ENCODE peak calls at places on chromosomes 5 and 9, in six cellular contexts. E, I, X, Z, S and U are unnamed samples.

GRCh38 chr5:9728261-9728660 is 98.1 kb upstream of the TAS2R1 start:
- DNase-seq in I (no peak), S (no peak), X (no peak), E (no peak), Z (no peak), U (no peak)

GRCh38 chr9:120441446-120442279 is 138.3 kb downstream of the CDK5RAP2 start:
- DNase-seq in E (no peak), I (no peak), S (no peak), X (no peak), Z (no peak), U (no peak)

GRCh38 chr9:112487799-112488345 is 1.2 kb downstream of the KIAA1958 start:
- DNase-seq in Z (no peak), I (no peak), S (peak; percentile 13), X (no peak), E (no peak), U (no peak)

GRCh38 chr5:36950586-36951457 is 74.3 kb downstream of the NIPBL start:
- DNase-seq in S (no peak), Z (no peak), I (no peak), E (no peak), X (no peak), U (no peak)

GRCh38 chr9:70105142-70105541 is 61.5 kb downstream of the MAMDC2 start:
- DNase-seq in X (no peak), E (no peak), I (no peak), S (no peak), Z (no peak), U (no peak)

GRCh38 chr5:399296-400281 is 43.4 kb upstream of the EXOC3 start:
- DNase-seq in X (peak; percentile 88), Z (peak; percentile 89), E (no peak), I (peak; percentile 65), S (peak; percentile 69), U (peak; percentile 88)

GRCh38 chr5:175567954-175568353 is 89.6 kb downstream of the SFXN1 start:
- DNase-seq in E (no peak), Z (no peak), I (no peak), X (no peak), S (no peak), U (no peak)

GRCh38 chr5:181203842-181204560 is 995 bp downstream of the TRIM7 start:
- DNase-seq in Z (no peak), S (peak; percentile 38), X (no peak), E (peak; percentile 21), I (no peak), U (no peak)

GRCh38 chr5:89087551-89088318 is 204.8 kb upstream of the MEF2C start:
- DNase-seq in I (no peak), X (no peak), S (no peak), E (no peak), Z (no peak), U (no peak)

GRCh38 chr5:90602681-90603080 is 44.1 kb downstream of the ADGRV1 start:
- DNase-seq in S (no peak), I (no peak), X (no peak), Z (no peak), E (no peak), U (no peak)

DNA sequence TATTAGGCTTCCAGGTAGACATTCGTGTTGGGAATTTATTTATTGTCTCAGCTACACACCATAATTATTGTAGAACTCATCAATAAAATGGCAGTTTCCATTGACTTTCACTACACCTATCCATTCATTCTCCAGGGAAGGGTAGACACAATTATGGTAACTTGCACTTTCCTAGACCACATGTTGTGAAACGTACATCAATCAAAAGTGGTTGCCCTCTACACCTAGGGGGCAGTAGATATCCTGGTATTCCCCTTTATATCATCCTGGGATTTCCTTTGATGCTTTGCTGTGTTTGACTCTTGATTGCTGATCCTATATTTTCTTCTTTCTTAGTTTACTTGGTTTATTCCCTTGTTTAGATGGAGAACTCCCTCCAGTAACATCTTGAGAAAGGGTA is 47.9 kb downstream of the ADGRV1 start:
- DNase-seq in X (no peak), Z (no peak), S (no peak), E (no peak), I (no peak), U (no peak)
- TF ChIP-seq CTCF in X (peak; percentile 27), Z (no peak), S (no peak), E (no peak), I (no peak), U (peak; percentile 26)

DNA sequence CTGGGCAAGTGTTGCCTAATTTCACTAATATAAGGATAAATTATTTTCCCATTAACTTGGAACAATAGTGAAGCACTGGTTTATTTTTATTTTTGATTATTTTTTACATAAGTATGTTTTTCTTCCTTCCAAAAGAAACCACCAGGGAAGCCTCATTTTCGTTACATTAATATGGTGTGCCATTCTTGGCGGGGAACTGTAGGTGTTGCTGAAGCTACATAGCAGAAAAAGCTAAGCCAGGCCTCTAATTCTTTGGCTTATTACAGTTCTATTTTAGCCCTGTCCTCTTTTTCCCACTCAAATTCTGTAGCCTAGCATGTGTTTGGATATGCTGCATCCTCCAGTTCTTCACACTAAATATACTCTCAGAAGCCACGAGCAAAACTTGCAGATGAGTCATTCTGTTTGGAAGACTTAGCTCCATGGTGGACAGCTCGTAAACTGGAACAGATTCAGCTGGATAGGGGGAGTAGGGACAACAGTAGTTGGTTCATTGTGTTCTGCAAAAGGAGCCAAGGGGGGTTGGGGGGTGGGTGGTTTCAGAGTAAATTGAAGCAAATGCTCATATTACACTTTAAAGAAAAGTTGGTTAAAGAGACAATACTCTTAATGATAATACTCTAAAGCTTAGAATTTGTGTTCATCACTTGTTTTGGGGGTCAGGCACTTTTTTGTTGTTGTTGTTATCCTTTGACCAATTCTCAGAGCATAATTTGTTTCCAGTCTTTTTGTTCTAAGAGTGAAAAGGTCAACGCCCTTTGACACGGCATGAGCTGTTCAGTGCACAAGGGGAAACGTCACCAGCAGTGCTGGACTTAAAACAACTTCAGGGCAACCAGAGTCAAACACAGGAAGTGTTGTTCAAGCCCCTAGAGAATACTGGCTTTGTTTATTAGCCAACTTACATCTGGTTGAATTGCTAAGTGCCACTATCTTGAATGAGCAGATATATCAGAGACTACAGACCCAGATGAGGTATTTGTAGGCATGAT is 369.2 kb downstream of the TMEM161B start:
- DNase-seq in S (peak; percentile 16), Z (no peak), I (peak; percentile 54), E (no peak), X (no peak), U (no peak)
- TF ChIP-seq CTCF in S (no peak), Z (no peak), I (no peak), E (no peak), X (no peak), U (no peak)

DNA sequence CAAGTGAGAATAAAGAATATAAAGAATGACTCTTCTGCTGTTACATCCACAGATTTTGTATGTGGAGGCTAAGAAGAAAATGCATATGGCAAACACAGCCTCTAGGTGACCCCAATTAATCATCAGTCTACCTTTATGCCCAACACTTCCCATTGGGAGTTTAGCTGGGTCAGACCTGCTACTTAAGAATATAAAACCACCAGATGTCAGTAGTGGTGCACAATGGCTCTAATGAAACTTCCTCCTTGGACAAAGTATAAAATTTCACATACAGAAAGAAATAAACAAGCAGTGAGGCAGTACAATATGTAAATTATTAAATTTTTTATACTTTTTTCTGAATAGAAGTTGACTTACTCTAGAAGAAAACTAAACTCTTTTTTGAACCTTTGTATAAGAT is 539.9 kb downstream of the BRINP1 start:
- DNase-seq in Z (no peak), E (no peak), I (no peak), X (no peak), S (no peak), U (no peak)
- TF ChIP-seq CTCF in Z (no peak), E (no peak), I (no peak), X (no peak), S (no peak), U (no peak)

GRCh38 chr5:145699846-145700245 is 135.3 kb downstream of the PRELID2 start:
- DNase-seq in I (no peak), S (no peak), Z (no peak), X (no peak), E (no peak), U (no peak)

GRCh38 chr5:145701404-145701803 is 133.7 kb downstream of the PRELID2 start:
- DNase-seq in I (no peak), S (no peak), Z (no peak), E (no peak), X (no peak), U (no peak)

GRCh38 chr5:145697251-145698016 is 137.7 kb downstream of the PRELID2 start:
- DNase-seq in X (peak; percentile 26), E (no peak), Z (no peak), S (peak; percentile 56), I (no peak), U (peak; percentile 25)
- TF ChIP-seq CTCF in X (peak; percentile 62), E (no peak), Z (no peak), S (no peak), I (no peak), U (peak; percentile 31)

GRCh38 chr5:57408285-57408684 is 74.3 kb downstream of the ACTBL2 start:
- DNase-seq in S (no peak), E (no peak), I (no peak), Z (no peak), X (no peak), U (no peak)

GRCh38 chr5:57405984-57406383 is 76.6 kb downstream of the ACTBL2 start:
- DNase-seq in S (no peak), I (no peak), E (no peak), X (no peak), Z (no peak), U (no peak)

GRCh38 chr5:57407391-57407790 is 75.2 kb downstream of the ACTBL2 start:
- DNase-seq in E (no peak), S (no peak), X (no peak), I (no peak), Z (no peak), U (no peak)

GRCh38 chr5:57408714-57409113 is 73.9 kb downstream of the ACTBL2 start:
- DNase-seq in X (no peak), I (no peak), E (no peak), S (no peak), Z (no peak), U (no peak)

GRCh38 chr5:57406591-57406990 is 76.0 kb downstream of the ACTBL2 start:
- DNase-seq in X (no peak), I (no peak), Z (no peak), S (no peak), E (no peak), U (no peak)
- TF ChIP-seq CTCF in X (no peak), I (no peak), Z (no peak), S (no peak), E (no peak), U (no peak)

DNA sequence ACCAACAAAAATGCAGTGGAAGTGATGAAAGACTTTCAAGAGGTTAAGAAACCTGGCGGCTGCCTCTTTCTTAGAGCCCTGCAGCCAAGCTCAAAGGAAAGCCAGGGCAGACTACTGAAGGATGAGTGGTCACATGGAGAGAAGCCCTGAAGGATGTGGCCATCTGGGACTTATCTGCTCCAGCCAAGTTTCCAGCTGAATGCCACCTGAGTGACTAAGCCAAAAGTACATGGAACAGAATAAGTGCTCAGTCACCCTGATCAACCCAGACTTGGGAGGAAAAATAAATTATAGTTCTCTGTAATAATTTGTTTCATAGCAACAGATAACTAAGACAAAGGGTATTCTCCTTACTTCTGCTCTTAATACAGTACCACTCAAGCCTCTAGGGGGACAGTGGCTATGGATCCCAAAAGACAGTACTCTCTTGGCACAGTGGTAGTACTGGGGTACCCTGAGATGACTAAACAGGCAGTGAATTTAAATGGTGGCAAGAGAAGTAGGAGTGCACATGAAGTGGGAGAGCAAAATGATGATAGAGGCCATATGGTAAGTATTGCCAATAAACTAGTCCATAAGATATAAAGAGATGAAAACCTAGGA is 182.3 kb downstream of the ELAVL2 start:
- DNase-seq in X (no peak), I (no peak), S (no peak), E (no peak), Z (no peak), U (no peak)
- TF ChIP-seq CTCF in X (no peak), I (no peak), S (no peak), E (no peak), Z (no peak), U (no peak)